ENCODE peak calls at places on chromosomes 2 and 18, in six cellular contexts. One of them, this sample, is unnamed.

GRCh38 chr2:74860521-74860920 is 26.6 kb downstream of the HK2 start:
- DNase-seq in stomach: no peak
- DNase-seq in ovary: no peak
- DNase-seq in A549: no peak
- DNase-seq in sigmoid colon: no peak
- DNase-seq in K562: no peak
- DNase-seq in this sample: no peak

GRCh38 chr2:131034122-131035051 is 58.9 kb downstream of the FAM168B start:
- DNase-seq in K562: no peak
- DNase-seq in A549: no peak
- DNase-seq in sigmoid colon: peak; percentile 63
- DNase-seq in ovary: peak; percentile 62
- DNase-seq in stomach: peak; percentile 23
- DNase-seq in this sample: no peak

GRCh38 chr2:205644018-205644417 is 38.3 kb upstream of the NRP2 start:
- DNase-seq in ovary: no peak
- DNase-seq in A549: no peak
- DNase-seq in stomach: no peak
- DNase-seq in sigmoid colon: no peak
- DNase-seq in K562: no peak
- DNase-seq in this sample: no peak

GRCh38 chr18:10660485-10660884 is 134.7 kb downstream of the NAPG start:
- DNase-seq in sigmoid colon: no peak
- DNase-seq in K562: no peak
- DNase-seq in A549: no peak
- DNase-seq in stomach: no peak
- DNase-seq in ovary: no peak
- DNase-seq in this sample: peak; percentile 44

GRCh38 chr2:150466770-150467640 is 20.5 kb downstream of the RND3 start:
- DNase-seq in sigmoid colon: no peak
- DNase-seq in A549: no peak
- DNase-seq in K562: no peak
- DNase-seq in stomach: no peak
- DNase-seq in ovary: no peak
- DNase-seq in this sample: no peak

GRCh38 chr2:237859533-237860272 is at the start of gene RAMP1:
- DNase-seq in K562: no peak
- DNase-seq in stomach: no peak
- DNase-seq in A549: no peak
- DNase-seq in ovary: peak; percentile 50
- DNase-seq in sigmoid colon: peak; percentile 79
- DNase-seq in this sample: no peak

GRCh38 chr2:219001577-219002394 is 8.6 kb upstream of the CRYBA2 start:
- DNase-seq in stomach: peak; percentile 95
- DNase-seq in A549: no peak
- DNase-seq in ovary: no peak
- DNase-seq in K562: peak; percentile 67
- DNase-seq in sigmoid colon: no peak
- DNase-seq in this sample: no peak

GRCh38 chr2:183519371-183520056 is 395.3 kb downstream of the NUP35 start:
- DNase-seq in ovary: no peak
- DNase-seq in A549: no peak
- DNase-seq in stomach: no peak
- DNase-seq in sigmoid colon: no peak
- DNase-seq in K562: no peak
- DNase-seq in this sample: no peak

GRCh38 chr2:176709541-176709951 is 440.3 kb downstream of the MTX2 start:
- DNase-seq in K562: no peak
- DNase-seq in A549: no peak
- DNase-seq in stomach: no peak
- DNase-seq in sigmoid colon: peak; percentile 69
- DNase-seq in ovary: peak; percentile 25
- DNase-seq in this sample: no peak

GRCh38 chr18:10367846-10368245 is 86.6 kb upstream of the APCDD1 start:
- DNase-seq in ovary: no peak
- DNase-seq in K562: no peak
- DNase-seq in A549: no peak
- DNase-seq in stomach: no peak
- DNase-seq in sigmoid colon: no peak
- DNase-seq in this sample: no peak

GRCh38 chr2:3486047-3487027 is 33.0 kb downstream of the ADI1 start:
- DNase-seq in ovary: peak; percentile 22
- DNase-seq in A549: no peak
- DNase-seq in stomach: no peak
- DNase-seq in sigmoid colon: peak; percentile 60
- DNase-seq in K562: no peak
- DNase-seq in this sample: no peak

GRCh38 chr2:33366473-33366872 is 110.0 kb upstream of the RASGRP3 start:
- DNase-seq in A549: no peak
- DNase-seq in sigmoid colon: peak; percentile 72
- DNase-seq in stomach: peak; percentile 38
- DNase-seq in K562: no peak
- DNase-seq in ovary: no peak
- DNase-seq in this sample: no peak

GRCh38 chr2:228657807-228658402 is 476.4 kb upstream of the SPHKAP start:
- DNase-seq in A549: peak; percentile 8
- DNase-seq in sigmoid colon: no peak
- DNase-seq in stomach: no peak
- DNase-seq in ovary: no peak
- DNase-seq in K562: no peak
- DNase-seq in this sample: no peak

GRCh38 chr2:101294861-101295260 is 13.6 kb downstream of the RNF149 start:
- DNase-seq in K562: no peak
- DNase-seq in A549: no peak
- DNase-seq in stomach: no peak
- DNase-seq in ovary: no peak
- DNase-seq in sigmoid colon: no peak
- DNase-seq in this sample: no peak

GRCh38 chr2:42046819-42047487 is 868 bp upstream of the PKDCC start:
- DNase-seq in ovary: peak; percentile 77
- DNase-seq in stomach: no peak
- DNase-seq in A549: no peak
- DNase-seq in sigmoid colon: peak; percentile 72
- DNase-seq in K562: peak; percentile 21
- DNase-seq in this sample: peak; percentile 56

GRCh38 chr18:48828713-48829442 is 121.9 kb downstream of the SMAD7 start:
- DNase-seq in ovary: peak; percentile 58
- DNase-seq in sigmoid colon: peak; percentile 67
- DNase-seq in A549: no peak
- DNase-seq in K562: peak; percentile 86
- DNase-seq in stomach: peak; percentile 14
- DNase-seq in this sample: no peak
- TF ChIP-seq CTCF in ovary: no peak
- TF ChIP-seq CTCF in sigmoid colon: no peak
- TF ChIP-seq CTCF in A549: no peak
- TF ChIP-seq CTCF in K562: no peak
- TF ChIP-seq CTCF in stomach: no peak
- TF ChIP-seq CTCF in this sample: no peak

GRCh38 chr2:133940134-133940533 is 313.7 kb upstream of the MGAT5 start:
- DNase-seq in ovary: no peak
- DNase-seq in sigmoid colon: no peak
- DNase-seq in stomach: no peak
- DNase-seq in K562: no peak
- DNase-seq in A549: no peak
- DNase-seq in this sample: no peak
- TF ChIP-seq EP300 in ovary: no peak
- TF ChIP-seq EP300 in sigmoid colon: no peak
- TF ChIP-seq EP300 in stomach: no peak
- TF ChIP-seq EP300 in K562: no peak
- TF ChIP-seq EP300 in A549: no peak
- TF ChIP-seq EP300 in this sample: no peak

GRCh38 chr2:188512456-188512855 is 220.8 kb downstream of the GULP1 start:
- DNase-seq in sigmoid colon: no peak
- DNase-seq in K562: peak; percentile 35
- DNase-seq in stomach: no peak
- DNase-seq in A549: peak; percentile 4
- DNase-seq in ovary: no peak
- DNase-seq in this sample: no peak
- H3K4me3 ChIP-seq in sigmoid colon: no peak overlapping the region
- H3K4me3 ChIP-seq in K562: no peak overlapping the region
- H3K4me3 ChIP-seq in stomach: no peak overlapping the region
- H3K4me3 ChIP-seq in A549: no peak overlapping the region
- H3K4me3 ChIP-seq in ovary: no peak overlapping the region
- H3K4me3 ChIP-seq in this sample: no peak overlapping the region

DNA sequence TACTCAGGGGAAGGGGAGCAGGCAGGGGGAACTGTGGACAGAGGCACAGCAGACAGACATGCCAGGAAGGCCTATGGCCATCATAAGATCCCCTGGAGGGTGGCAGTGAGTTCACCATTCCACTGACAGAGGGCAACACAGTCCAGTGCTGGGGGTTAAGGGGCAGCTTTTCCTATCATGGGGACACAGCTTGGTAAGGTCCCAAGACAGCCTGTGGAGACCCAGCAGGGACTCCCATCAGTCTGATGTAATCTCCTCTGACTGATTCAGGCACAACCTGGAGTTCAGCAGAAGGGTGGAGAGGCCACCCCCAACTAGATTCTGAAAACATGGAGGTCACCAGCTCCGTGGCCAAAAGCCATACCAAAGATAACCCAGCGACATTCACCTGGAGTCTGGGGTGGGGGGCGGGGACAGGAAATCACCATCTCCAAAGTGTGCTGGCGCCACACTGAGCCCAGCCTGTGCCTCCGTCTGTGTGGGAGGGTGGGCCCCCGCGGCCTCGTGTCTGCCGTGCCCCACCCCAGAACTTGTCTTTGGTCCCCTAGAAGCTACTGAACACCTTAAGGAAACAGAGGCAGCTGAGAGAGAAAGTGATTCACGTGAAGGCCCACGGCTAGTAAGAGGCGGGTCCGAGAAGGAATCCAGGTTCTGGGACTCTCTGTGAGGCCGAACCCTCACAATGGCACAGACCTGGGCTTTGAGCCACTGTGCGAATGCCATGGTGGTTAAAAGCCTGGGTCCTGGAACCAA is 28.6 kb downstream of the DNMT3A start:
- DNase-seq in stomach: no peak
- DNase-seq in K562: no peak
- DNase-seq in sigmoid colon: no peak
- DNase-seq in A549: no peak
- DNase-seq in ovary: no peak
- DNase-seq in this sample: no peak
- TF ChIP-seq CTCF in stomach: no peak
- TF ChIP-seq CTCF in K562: no peak
- TF ChIP-seq CTCF in sigmoid colon: no peak
- TF ChIP-seq CTCF in A549: no peak
- TF ChIP-seq CTCF in ovary: no peak
- TF ChIP-seq CTCF in this sample: no peak